ENCODE peak calls at places on chromosomes 1 and 21, in nine cellular contexts. Q is neural progenitor cell, A is SK-N-SH, V is PC-3, Z is GM23338, W is MM.1S, C is OCI-LY7, B is hepatocyte, I is HCT116. X is an unnamed sample.

GRCh38 chr1:153509729-153510354 is 25.9 kb downstream of the S100A6 start:
- DNase-seq in Q (peak), A (peak), V (peak), Z (peak), W (peak), C (peak), B (peak), I (no peak), X (peak)

GRCh38 chr1:113993072-113993471 is 13.8 kb downstream of the OLFML3 start:
- DNase-seq in Q (no peak), A (no peak), V (no peak), Z (no peak), W (no peak), C (no peak), B (no peak), I (no peak), X (no peak)

GRCh38 chr21:41195311-41195710 is 27.4 kb downstream of the BACE2 start:
- DNase-seq in Q (no peak), A (no peak), V (no peak), Z (no peak), W (no peak), C (no peak), B (no peak), I (no peak), X (no peak)

GRCh38 chr1:1927751-1928150 is 8.7 kb upstream of the TMEM52 start:
- DNase-seq in Q (no peak), A (no peak), V (no peak), Z (no peak), W (no peak), C (no peak), B (peak), I (no peak), X (no peak)

GRCh38 chr1:176241385-176242015 is 34.4 kb upstream of the COP1 start:
- DNase-seq in Q (no peak), A (no peak), V (peak), Z (peak), W (no peak), C (no peak), B (peak), I (peak), X (peak)

GRCh38 chr1:7991504-7992440 is 30.3 kb downstream of the PARK7 start:
- DNase-seq in Q (no peak), A (no peak), V (no peak), Z (peak), W (no peak), C (no peak), B (no peak), I (no peak), X (peak)

GRCh38 chr1:218711884-218712674 is 366.9 kb downstream of the TGFB2 start:
- DNase-seq in Q (no peak), A (no peak), V (peak), Z (no peak), W (no peak), C (no peak), B (no peak), I (no peak), X (peak)

GRCh38 chr1:3910769-3911520 is 10.9 kb upstream of the C1orf174 start:
- DNase-seq in Q (peak), A (peak), V (peak), Z (peak), W (peak), C (peak), B (peak), I (peak), X (peak)

GRCh38 chr1:1778827-1779675 is 781 bp upstream of the NADK start:
- DNase-seq in Q (peak), A (no peak), V (peak), Z (peak), W (peak), C (peak), B (peak), I (peak), X (peak)

GRCh38 chr1:200029624-200030074 is 2.1 kb downstream of the NR5A2 start:
- DNase-seq in Q (no peak), A (no peak), V (peak), Z (peak), W (no peak), C (peak), B (peak), I (no peak), X (no peak)

GRCh38 chr1:174818951-174819350 is 180.8 kb upstream of the CACYBP start:
- DNase-seq in Q (no peak), A (no peak), V (peak), Z (no peak), W (no peak), C (no peak), B (no peak), I (peak), X (peak)

GRCh38 chr1:150259758-150260669 is 2.4 kb downstream of the CA14 start:
- DNase-seq in Q (peak), A (peak), V (peak), Z (peak), W (no peak), C (no peak), B (peak), I (no peak), X (no peak)

GRCh38 chr1:225768662-225769426 is 8.8 kb upstream of the SRP9 start:
- DNase-seq in Q (no peak), A (no peak), V (no peak), Z (no peak), W (no peak), C (no peak), B (no peak), I (no peak), X (no peak)

GRCh38 chr1:160371691-160372208 is 4.9 kb downstream of the NHLH1 start:
- DNase-seq in Q (no peak), A (no peak), V (no peak), Z (no peak), W (no peak), C (no peak), B (no peak), I (no peak), X (no peak)

GRCh38 chr1:201094829-201095228 is 17.4 kb downstream of the CACNA1S start:
- DNase-seq in Q (no peak), A (no peak), V (no peak), Z (no peak), W (no peak), C (no peak), B (no peak), I (no peak), X (no peak)

GRCh38 chr1:183648042-183648441 is 5.1 kb downstream of the APOBEC4 start:
- DNase-seq in Q (no peak), A (no peak), V (no peak), Z (no peak), W (no peak), C (no peak), B (no peak), I (no peak), X (no peak)

GRCh38 chr1:229344937-229345684 is 2.3 kb upstream of the CCSAP start:
- DNase-seq in Q (no peak), A (no peak), V (no peak), Z (no peak), W (no peak), C (no peak), B (no peak), I (no peak), X (peak)

GRCh38 chr1:27487927-27488522 is 1.9 kb downstream of the WASF2 start:
- DNase-seq in Q (no peak), A (no peak), V (peak), Z (no peak), W (no peak), C (peak), B (no peak), I (no peak), X (peak)

GRCh38 chr1:232316864-232317263 is 313.1 kb downstream of the SIPA1L2 start:
- DNase-seq in Q (no peak), A (no peak), V (peak), Z (no peak), W (no peak), C (no peak), B (no peak), I (no peak), X (peak)

GRCh38 chr1:26959270-26959669 is 998 bp downstream of the KDF1 start:
- DNase-seq in Q (no peak), A (no peak), V (no peak), Z (no peak), W (no peak), C (no peak), B (no peak), I (no peak), X (no peak)

GRCh38 chr1:246383791-246384190 is 123.3 kb downstream of the SMYD3 start:
- DNase-seq in Q (no peak), A (no peak), V (no peak), Z (no peak), W (no peak), C (no peak), B (no peak), I (no peak), X (peak)

GRCh38 chr1:4396571-4396970 is 257.8 kb upstream of the AJAP1 start:
- DNase-seq in Q (peak), A (no peak), V (no peak), Z (no peak), W (no peak), C (no peak), B (no peak), I (no peak), X (no peak)

GRCh38 chr1:160208179-160209040 is 3.2 kb downstream of the PEA15 start:
- DNase-seq in Q (no peak), A (no peak), V (no peak), Z (no peak), W (no peak), C (no peak), B (no peak), I (no peak), X (peak)

GRCh38 chr1:196558424-196558823 is 49.8 kb downstream of the KCNT2 start:
- DNase-seq in Q (no peak), A (no peak), V (peak), Z (no peak), W (peak), C (no peak), B (peak), I (no peak), X (peak)

GRCh38 chr1:42738678-42739226 is 1.3 kb downstream of the CLDN19 start:
- DNase-seq in Q (no peak), A (no peak), V (no peak), Z (no peak), W (no peak), C (no peak), B (no peak), I (no peak), X (no peak)

GRCh38 chr1:192844360-192844759 is 35.5 kb downstream of the RGS2 start:
- DNase-seq in Q (no peak), A (no peak), V (no peak), Z (no peak), W (no peak), C (no peak), B (no peak), I (no peak), X (no peak)

GRCh38 chr1:37258068-37258467 is 216.3 kb upstream of the ZC3H12A start:
- DNase-seq in Q (no peak), A (peak), V (no peak), Z (no peak), W (no peak), C (no peak), B (no peak), I (no peak), X (no peak)

GRCh38 chr1:53470155-53470554 is 11.0 kb downstream of the DMRTB1 start:
- DNase-seq in Q (peak), A (no peak), V (no peak), Z (peak), W (no peak), C (no peak), B (peak), I (peak), X (peak)

GRCh38 chr1:53471000-53471399 is 11.8 kb downstream of the DMRTB1 start:
- DNase-seq in Q (no peak), A (no peak), V (no peak), Z (no peak), W (no peak), C (no peak), B (no peak), I (no peak), X (no peak)

GRCh38 chr1:53468374-53468773 is 9.2 kb downstream of the DMRTB1 start:
- DNase-seq in Q (no peak), A (no peak), V (no peak), Z (no peak), W (no peak), C (no peak), B (no peak), I (no peak), X (no peak)

GRCh38 chr1:53470584-53470983 is 11.4 kb downstream of the DMRTB1 start:
- DNase-seq in Q (peak), A (no peak), V (no peak), Z (peak), W (no peak), C (no peak), B (no peak), I (no peak), X (no peak)

GRCh38 chr1:53469373-53469772 is 10.2 kb downstream of the DMRTB1 start:
- DNase-seq in Q (no peak), A (no peak), V (no peak), Z (peak), W (no peak), C (no peak), B (no peak), I (no peak), X (no peak)
- TF ChIP-seq EZH2phosphoT487 in Q (no peak), A (no peak), V (no peak), Z (no peak), W (no peak), C (no peak), B (no peak), I (no peak), X (no peak)

GRCh38 chr1:116147972-116148371 is 36.8 kb downstream of the MAB21L3 start:
- DNase-seq in Q (no peak), A (no peak), V (no peak), Z (peak), W (no peak), C (no peak), B (no peak), I (no peak), X (no peak)

GRCh38 chr1:116151739-116152576 is 40.8 kb downstream of the MAB21L3 start:
- DNase-seq in Q (peak), A (peak), V (peak), Z (peak), W (peak), C (peak), B (peak), I (peak), X (peak)

GRCh38 chr1:116148967-116149366 is 37.8 kb downstream of the MAB21L3 start:
- DNase-seq in Q (no peak), A (no peak), V (no peak), Z (no peak), W (no peak), C (no peak), B (no peak), I (no peak), X (no peak)

GRCh38 chr1:116152577-116152943 is 41.4 kb downstream of the MAB21L3 start:
- DNase-seq in Q (no peak), A (no peak), V (no peak), Z (no peak), W (no peak), C (no peak), B (no peak), I (no peak), X (no peak)

GRCh38 chr1:116150368-116150767 is 39.2 kb downstream of the MAB21L3 start:
- DNase-seq in Q (no peak), A (no peak), V (no peak), Z (no peak), W (no peak), C (no peak), B (no peak), I (no peak), X (no peak)
- TF ChIP-seq EZH2phosphoT487 in Q (no peak), A (no peak), V (no peak), Z (no peak), W (no peak), C (no peak), B (no peak), I (no peak), X (no peak)

DNA sequence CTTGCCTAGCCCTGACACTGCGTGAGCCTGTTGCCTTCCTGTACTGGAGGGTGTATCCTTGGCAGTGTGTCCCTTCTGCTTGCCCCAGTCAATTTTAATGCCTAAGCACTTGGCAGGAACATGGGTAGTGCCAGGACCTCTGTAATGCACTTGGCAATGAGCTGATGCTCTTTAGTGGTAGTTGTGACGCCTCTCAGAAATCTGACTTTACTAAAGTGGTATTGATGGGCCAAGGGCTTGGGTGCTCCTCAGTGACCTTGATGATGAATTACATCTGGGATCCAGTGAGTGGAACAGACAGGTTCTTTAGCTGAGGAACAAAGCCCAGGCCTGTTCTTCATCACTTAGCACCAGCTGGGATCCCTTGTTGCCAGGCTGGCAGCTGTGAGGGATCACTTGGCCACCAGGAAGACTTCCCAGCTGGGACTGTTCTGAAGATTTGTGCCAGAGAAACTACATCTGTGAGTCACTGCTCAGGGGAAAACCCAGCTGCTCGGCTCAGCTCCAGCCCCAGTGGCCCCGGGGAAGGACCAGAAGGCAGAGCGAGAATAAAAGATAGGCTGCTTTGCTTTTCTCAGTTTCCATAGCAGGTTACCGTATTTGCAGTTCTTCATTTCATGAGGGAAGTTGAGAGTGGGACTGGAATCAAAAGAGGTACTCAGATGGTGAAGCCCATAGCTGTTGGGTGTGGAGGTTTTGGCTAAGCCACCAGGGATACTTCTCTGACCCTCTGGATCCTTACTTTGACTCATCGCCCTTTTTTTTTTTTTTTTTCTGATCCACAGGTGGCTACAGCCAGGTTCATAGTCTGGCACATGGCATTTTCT is 28.5 kb upstream of the KCNA2 start:
- DNase-seq in Q (no peak), A (no peak), V (peak), Z (no peak), W (peak), C (peak), B (peak), I (no peak), X (peak)
- TF ChIP-seq EZH2phosphoT487 in Q (no peak), A (no peak), V (no peak), Z (no peak), W (no peak), C (no peak), B (no peak), I (no peak), X (no peak)

GRCh38 chr21:44887126-44887806 is 13.8 kb upstream of the PTTG1IP start:
- DNase-seq in Q (no peak), A (no peak), V (no peak), Z (no peak), W (no peak), C (no peak), B (no peak), I (no peak), X (no peak)
- TF ChIP-seq EZH2phosphoT487 in Q (no peak), A (no peak), V (no peak), Z (no peak), W (no peak), C (no peak), B (no peak), I (no peak), X (no peak)

GRCh38 chr1:99639408-99639807 is 6.5 kb upstream of the PALMD start:
- DNase-seq in Q (no peak), A (no peak), V (no peak), Z (no peak), W (no peak), C (no peak), B (no peak), I (no peak), X (no peak)
- TF ChIP-seq EZH2phosphoT487 in Q (no peak), A (no peak), V (no peak), Z (no peak), W (no peak), C (no peak), B (no peak), I (no peak), X (no peak)

DNA sequence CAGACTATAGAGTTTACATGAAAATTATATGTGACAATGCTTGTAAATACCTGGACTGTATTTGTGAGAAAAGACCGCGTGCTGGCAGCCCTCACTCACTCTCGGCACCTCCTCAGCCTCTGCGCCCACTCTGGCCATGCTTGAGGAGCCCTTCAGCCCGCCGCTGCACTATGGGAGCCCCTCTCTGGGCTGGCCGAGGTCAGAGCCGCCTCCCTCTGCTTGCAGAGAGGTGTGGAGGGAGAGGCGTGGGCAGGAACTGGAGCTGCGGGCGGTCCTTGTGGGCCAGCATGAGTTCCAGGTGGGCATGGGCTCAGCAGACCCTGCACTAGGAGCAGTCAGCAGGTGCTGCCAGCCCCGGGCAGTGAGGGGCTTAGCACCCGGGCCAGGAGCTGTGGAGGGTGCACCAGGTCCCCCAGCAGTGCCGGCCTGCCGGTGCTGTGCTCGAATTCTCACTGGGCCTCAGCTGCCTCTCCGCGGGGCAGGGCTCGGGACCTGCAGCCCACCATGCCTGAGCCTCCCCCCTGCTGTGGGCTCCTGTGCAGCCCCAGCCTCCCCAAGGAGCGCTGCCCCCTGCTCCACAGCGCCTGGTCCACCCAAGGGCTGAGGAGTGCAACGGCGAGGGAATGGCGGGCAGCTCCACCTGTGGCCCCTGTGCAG is 482.5 kb downstream of the AGBL4 start:
- DNase-seq in Q (no peak), A (no peak), V (no peak), Z (no peak), W (no peak), C (no peak), B (no peak), I (no peak), X (no peak)
- TF ChIP-seq EZH2phosphoT487 in Q (no peak), A (no peak), V (no peak), Z (no peak), W (no peak), C (no peak), B (no peak), I (no peak), X (no peak)